ENCODE peak calls at places on chromosomes 7 and 10, in eight cellular contexts. J is prostate gland, K is SK-N-SH, F is GM23338, V is suprapubic skin, S is transverse colon, B is HCT116, H is GM12878. X is an unnamed sample.

GRCh38 chr7:56811081-56811480 is 321.2 kb downstream of the ZNF479 start:
- DNase-seq in H (no peak), B (no peak), K (peak; percentile 6), V (no peak), S (no peak), J (no peak), F (no peak), X (peak; percentile 82)

GRCh38 chr10:103276941-103277712 is at the start of gene INA:
- DNase-seq in K (peak; percentile 97), H (no peak), V (no peak), J (no peak), B (no peak), S (no peak), F (peak; percentile 88), X (no peak)

GRCh38 chr7:108009873-108010272 is 6.9 kb upstream of the LAMB1 start:
- DNase-seq in J (no peak), K (no peak), V (no peak), H (no peak), F (no peak), S (no peak), B (no peak), X (no peak)

GRCh38 chr10:17062009-17062408 is 67.6 kb downstream of the CUBN start:
- DNase-seq in V (no peak), B (peak; percentile 50), H (no peak), J (no peak), K (no peak), F (no peak), S (no peak), X (no peak)

GRCh38 chr10:113030453-113030852 is 80.4 kb downstream of the TCF7L2 start:
- DNase-seq in F (no peak), V (no peak), K (no peak), J (no peak), S (no peak), B (no peak), H (no peak), X (no peak)

GRCh38 chr10:31683682-31684081 is 244.9 kb downstream of the ARHGAP12 start:
- DNase-seq in S (no peak), F (peak; percentile 52), K (no peak), V (no peak), H (no peak), J (no peak), B (peak; percentile 7), X (no peak)

GRCh38 chr7:91066627-91067026 is 197.6 kb upstream of the FZD1 start:
- DNase-seq in V (no peak), F (peak; percentile 62), H (no peak), S (no peak), K (no peak), J (no peak), B (no peak), X (no peak)

GRCh38 chr10:75018233-75018632 is 93.2 kb upstream of the SAMD8 start:
- DNase-seq in S (no peak), H (no peak), J (no peak), F (no peak), V (no peak), K (no peak), B (no peak), X (no peak)

GRCh38 chr10:131219955-131220489 is 91.5 kb downstream of the TCERG1L start:
- DNase-seq in F (no peak), H (no peak), V (no peak), J (no peak), S (no peak), B (no peak), K (no peak), X (no peak)

GRCh38 chr7:98467570-98468312 is 66.9 kb upstream of the BAIAP2L1 start:
- DNase-seq in J (no peak), S (no peak), B (no peak), F (no peak), K (no peak), H (no peak), V (no peak), X (no peak)

GRCh38 chr7:289756-290553 is at the start of gene FOXL3:
- DNase-seq in H (no peak), F (peak; percentile 68), S (no peak), B (no peak), V (peak; percentile 44), K (peak; percentile 52), J (no peak), X (no peak)

GRCh38 chr10:23060918-23061317 is 34.5 kb upstream of the MSRB2 start:
- DNase-seq in B (no peak), S (no peak), J (no peak), V (no peak), F (no peak), H (no peak), K (no peak), X (peak; percentile 74)

GRCh38 chr10:131560726-131561390 is 249.3 kb upstream of the TCERG1L start:
- DNase-seq in B (no peak), J (no peak), K (no peak), F (no peak), V (no peak), H (no peak), S (no peak), X (no peak)

GRCh38 chr10:77873558-77874380 is 52.8 kb downstream of the DLG5 start:
- DNase-seq in F (no peak), K (no peak), V (peak; percentile 78), J (peak; percentile 81), B (peak; percentile 73), S (peak; percentile 55), H (peak; percentile 64), X (no peak)

GRCh38 chr7:28472332-28472731 is 60.0 kb downstream of the CREB5 start:
- DNase-seq in F (no peak), V (no peak), H (no peak), K (no peak), S (no peak), J (no peak), B (no peak), X (no peak)

GRCh38 chr7:64558781-64559180 is 4.1 kb downstream of the ZNF680 start:
- DNase-seq in B (no peak), F (no peak), H (no peak), V (no peak), S (no peak), J (no peak), K (no peak), X (no peak)

GRCh38 chr7:158957921-158958471 is 101.6 kb downstream of the DYNC2I1 start:
- DNase-seq in B (no peak), F (peak; percentile 63), K (peak; percentile 79), J (no peak), H (no peak), V (peak; percentile 85), S (peak; percentile 95), X (no peak)

GRCh38 chr10:100894033-100894432 is 18.7 kb upstream of the SLF2 start:
- DNase-seq in B (peak; percentile 88), H (no peak), K (no peak), V (no peak), F (no peak), S (peak; percentile 68), J (no peak), X (peak; percentile 53)

GRCh38 chr10:46097576-46098317 is 51.7 kb upstream of the MSMB start:
- DNase-seq in S (no peak), K (no peak), B (no peak), H (no peak), F (no peak), V (no peak), J (no peak), X (peak; percentile 81)

GRCh38 chr10:8295311-8295710 is 240.8 kb downstream of the GATA3 start:
- DNase-seq in B (no peak), K (no peak), H (no peak), F (no peak), J (no peak), V (no peak), S (no peak), X (no peak)

GRCh38 chr10:89392974-89393373 is 551 bp downstream of the IFIT1 start:
- DNase-seq in F (no peak), S (peak; percentile 28), K (no peak), J (peak; percentile 17), B (no peak), H (no peak), V (no peak), X (peak; percentile 82)

GRCh38 chr7:105387621-105388372 is 924 bp downstream of the SRPK2 start:
- DNase-seq in S (peak; percentile 63), B (no peak), F (peak; percentile 65), J (peak; percentile 49), H (no peak), K (peak; percentile 87), V (peak; percentile 73), X (peak; percentile 92)

GRCh38 chr7:88328787-88329186 is 22.1 kb upstream of the STEAP4 start:
- DNase-seq in J (no peak), F (no peak), S (no peak), V (no peak), K (no peak), B (no peak), H (no peak), X (no peak)

GRCh38 chr7:1537631-1538412 is 7.3 kb downstream of the MAFK start:
- DNase-seq in J (no peak), H (no peak), S (peak; percentile 75), V (peak; percentile 94), F (peak; percentile 78), K (peak; percentile 100), B (no peak), X (peak; percentile 97)

GRCh38 chr7:150368098-150368883 is at the start of gene REPIN1:
- DNase-seq in V (peak; percentile 94), J (peak; percentile 89), S (peak; percentile 94), F (peak; percentile 84), B (peak; percentile 80), K (peak; percentile 99), H (no peak), X (peak; percentile 97)
- TF ChIP-seq POLR2AphosphoS5 in V (peak; percentile 82), J (peak; percentile 62), S (peak; percentile 90), F (peak; percentile 50), B (peak; percentile 79), K (peak; percentile 64), H (peak; percentile 9), X (peak; percentile 84)

GRCh38 chr7:148142660-148143248 is 447.8 kb upstream of the C7orf33 start:
- DNase-seq in J (peak; percentile 39), V (no peak), H (no peak), F (peak; percentile 73), B (peak; percentile 21), K (peak; percentile 62), S (peak; percentile 9), X (no peak)
- TF ChIP-seq POLR2AphosphoS5 in J (no peak), V (no peak), H (no peak), F (no peak), B (no peak), K (no peak), S (no peak), X (no peak)

GRCh38 chr7:75969182-75969581 is 25.2 kb downstream of the TMEM120A start:
- DNase-seq in H (no peak), V (peak; percentile 84), K (peak; percentile 47), B (no peak), J (no peak), S (no peak), F (no peak), X (no peak)
- TF ChIP-seq POLR2AphosphoS5 in H (no peak), V (peak; percentile 42), K (no peak), B (no peak), J (peak; percentile 37), S (peak; percentile 45), F (no peak), X (peak; percentile 23)

DNA sequence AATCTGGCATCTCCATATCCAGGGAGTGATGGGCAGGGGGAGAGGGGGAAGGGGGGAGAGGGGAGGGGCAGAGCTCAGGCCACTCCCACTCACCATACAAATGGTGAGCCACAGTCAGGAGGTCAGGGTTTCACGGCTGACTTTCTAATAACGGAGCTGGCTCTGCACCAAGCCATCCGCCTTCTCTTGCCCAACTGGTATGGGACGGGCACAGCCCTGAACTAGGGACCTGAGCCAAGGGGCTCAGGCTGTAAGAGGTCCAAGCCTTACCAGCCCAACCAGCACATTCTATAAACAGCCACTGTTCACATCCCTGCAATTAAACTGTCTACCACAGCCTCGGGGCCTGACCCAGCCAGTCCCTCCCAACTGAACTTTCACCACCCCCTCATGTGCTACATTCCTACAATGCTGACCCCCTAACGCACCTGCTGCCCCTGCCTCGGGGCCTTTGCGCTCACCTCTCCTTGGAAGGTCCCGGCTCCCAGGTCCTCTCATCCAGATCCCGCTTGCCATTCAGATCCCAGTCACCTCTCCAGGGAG is 32.5 kb downstream of the RGS10 start:
- DNase-seq in F (no peak), H (no peak), S (peak; percentile 36), K (peak; percentile 46), J (peak; percentile 78), B (no peak), V (no peak), X (no peak)
- TF ChIP-seq POLR2AphosphoS5 in F (no peak), H (no peak), S (no peak), K (no peak), J (peak; percentile 66), B (no peak), V (no peak), X (peak; percentile 22)

X was measured in esophagus muscularis mucosa.